ENCODE peak calls at places on chromosome 13, in ten cellular contexts. G, T, K, I, J, C, U, L, V and Q are unnamed samples.

GRCh38 chr13:61508936-61509335 is 93.3 kb upstream of the PCDH20 start:
- DNase-seq in G (no peak), T (no peak), K (no peak), I (no peak), J (no peak), C (no peak), U (no peak), L (no peak), V (no peak), Q (no peak)

GRCh38 chr13:39417643-39418042 is 185.3 kb downstream of the LHFPL6 start:
- DNase-seq in G (no peak), T (no peak), K (no peak), I (no peak), J (peak), C (no peak), U (no peak), L (no peak), V (no peak), Q (no peak)

GRCh38 chr13:79317856-79318255 is 88.2 kb downstream of the RBM26 start:
- DNase-seq in G (no peak), T (no peak), K (no peak), I (no peak), J (no peak), C (no peak), U (no peak), L (no peak), V (no peak), Q (no peak)

GRCh38 chr13:33108620-33109019 is 92.4 kb downstream of the KL start:
- DNase-seq in G (no peak), T (no peak), K (no peak), I (no peak), J (no peak), C (no peak), U (no peak), L (no peak), V (no peak), Q (no peak)

GRCh38 chr13:32125221-32125621 is 93.6 kb downstream of the FRY start:
- DNase-seq in G (no peak), T (no peak), K (no peak), I (no peak), J (no peak), C (no peak), U (no peak), L (peak), V (no peak), Q (no peak)

GRCh38 chr13:77048592-77048991 is 21.6 kb upstream of the FBXL3 start:
- DNase-seq in G (no peak), T (no peak), K (no peak), I (no peak), J (no peak), C (no peak), U (no peak), L (no peak), V (no peak), Q (no peak)

GRCh38 chr13:25112856-25113255 is 16.9 kb downstream of the PABPC3 start:
- DNase-seq in G (no peak), T (no peak), K (no peak), I (no peak), J (no peak), C (no peak), U (no peak), L (no peak), V (no peak), Q (no peak)

GRCh38 chr13:31625115-31625514 is 114.2 kb upstream of the RXFP2 start:
- DNase-seq in G (no peak), T (no peak), K (no peak), I (no peak), J (peak), C (no peak), U (no peak), L (no peak), V (no peak), Q (no peak)

GRCh38 chr13:32115069-32115468 is 83.5 kb downstream of the FRY start:
- DNase-seq in G (no peak), T (no peak), K (no peak), I (no peak), J (peak), C (no peak), U (no peak), L (no peak), V (no peak), Q (no peak)

DNA sequence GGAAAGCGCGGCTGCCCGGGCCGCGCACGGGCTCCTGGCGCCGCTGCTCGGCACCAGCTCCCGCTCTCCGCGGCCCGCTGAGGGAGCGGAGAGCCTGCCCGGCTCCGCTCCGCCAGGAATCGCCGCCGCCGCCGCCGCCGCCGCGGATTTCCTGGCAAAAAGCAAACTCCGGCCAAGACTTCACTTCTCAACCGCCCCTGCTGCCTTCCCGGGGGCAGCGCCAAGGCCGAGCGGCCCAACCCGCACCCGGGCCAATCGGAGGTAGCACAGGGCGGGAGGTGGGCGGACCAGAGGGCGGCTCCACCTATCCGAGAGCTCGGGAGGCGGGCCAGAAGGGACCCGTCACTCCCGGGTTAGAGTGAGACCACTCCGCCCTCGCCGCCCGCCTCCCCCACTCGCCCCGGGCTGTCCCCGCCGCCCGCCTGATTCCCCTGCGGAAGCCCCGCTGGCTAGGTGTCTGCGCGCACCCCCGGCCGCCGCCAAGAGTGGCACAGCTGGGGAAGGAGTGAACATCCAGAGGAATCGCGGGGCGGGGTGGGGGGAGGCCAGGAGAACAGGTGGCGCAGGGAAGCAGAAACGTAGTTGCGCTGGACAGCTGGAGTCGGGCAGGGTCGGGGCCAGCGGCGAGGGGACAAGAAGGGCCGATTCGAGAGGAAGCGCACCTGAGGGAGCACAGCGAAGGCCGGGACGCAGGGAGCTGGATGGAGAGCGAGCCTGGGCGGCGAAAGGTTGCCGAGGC is at the start of gene LNX2:
- DNase-seq in G (peak), T (peak), K (peak), I (peak), J (peak), C (peak), U (peak), L (peak), V (peak), Q (peak)
- TF ChIP-seq POLR2A in G (peak), T (peak), K (peak), I (no peak), J (peak), C (peak), U (peak), L (peak), V (peak), Q (peak)

DNA sequence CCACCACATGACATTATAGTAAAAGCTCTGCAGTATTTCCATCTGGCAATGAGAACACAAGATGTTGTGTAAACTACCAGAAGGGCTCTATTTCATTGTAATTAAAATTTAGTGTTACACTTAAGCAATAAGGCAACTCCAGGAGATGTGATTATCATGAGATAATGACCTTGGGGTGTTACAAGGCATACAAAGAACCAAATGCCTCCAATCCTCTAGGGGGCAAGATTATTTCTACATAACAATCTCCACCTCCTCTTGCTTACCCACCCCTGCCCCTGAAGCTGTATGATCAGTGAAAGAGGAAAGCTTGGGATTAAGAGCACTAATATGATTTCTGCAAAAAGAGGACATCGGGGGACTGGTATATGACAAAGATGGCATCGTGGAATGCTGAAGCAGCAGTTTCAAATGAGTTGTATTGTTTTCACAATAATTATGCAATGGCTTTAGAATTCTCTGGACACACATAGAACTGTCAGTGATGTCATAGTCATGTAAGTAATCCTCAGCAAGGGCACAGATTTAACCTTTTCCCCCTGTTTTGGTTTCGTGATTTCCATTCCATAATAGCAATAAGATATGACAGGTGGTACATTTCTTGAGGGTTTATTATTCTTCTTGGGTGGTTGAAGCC is 295.3 kb downstream of the MZT1 start:
- DNase-seq in G (no peak), T (no peak), K (no peak), I (no peak), J (no peak), C (no peak), U (no peak), L (no peak), V (no peak), Q (no peak)
- H3K27ac ChIP-seq in G (no peak), T (no peak), K (no peak), I (no peak), J (no peak), C (no peak), U (no peak), L (no peak), V (no peak), Q (no peak)

DNA sequence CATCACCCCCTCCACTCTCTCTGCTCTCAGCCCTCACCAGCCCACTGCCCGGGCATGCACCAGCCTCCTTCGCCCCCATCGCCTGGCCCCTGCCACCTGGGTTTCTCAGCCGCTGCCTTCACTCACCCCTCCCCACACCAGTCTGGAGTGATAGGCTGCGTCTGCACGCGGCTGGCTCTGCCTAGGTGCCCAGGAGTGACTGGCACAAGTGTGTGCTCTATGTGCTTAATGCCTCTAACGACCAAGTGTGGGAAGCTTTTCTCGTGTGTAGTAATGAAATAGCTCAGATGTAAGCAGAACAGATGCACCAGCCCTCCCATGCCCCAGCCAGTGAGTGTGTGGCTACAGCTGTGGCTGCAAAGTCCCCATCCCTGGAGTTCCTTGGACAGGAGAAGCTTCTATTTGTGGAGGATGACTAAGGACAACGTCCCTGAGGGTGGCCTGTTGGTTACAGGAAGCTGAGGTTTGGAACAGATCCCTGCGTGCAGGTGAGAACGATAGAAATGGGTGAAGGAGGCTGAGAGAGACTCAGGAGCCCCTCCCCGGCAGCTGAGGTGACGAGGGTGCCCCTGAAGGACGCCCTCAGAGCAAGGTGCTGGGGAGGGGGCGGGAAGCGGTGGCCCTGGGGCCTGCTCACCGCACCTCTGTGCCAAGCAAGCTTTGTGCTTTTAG is 35.6 kb downstream of the ATP11A start:
- DNase-seq in G (no peak), T (no peak), K (no peak), I (no peak), J (no peak), C (no peak), U (no peak), L (no peak), V (no peak), Q (no peak)
- TF ChIP-seq POLR2A in G (no peak), T (no peak), K (no peak), I (no peak), J (no peak), C (no peak), U (no peak), L (no peak), V (no peak), Q (no peak)

GRCh38 chr13:113403255-113404104 is 39.5 kb upstream of the GRTP1 start:
- DNase-seq in G (no peak), T (no peak), K (peak), I (no peak), J (no peak), C (no peak), U (no peak), L (no peak), V (no peak), Q (no peak)
- H3K27ac ChIP-seq in G (no peak), T (no peak), K (no peak), I (no peak), J (no peak), C (no peak), U (no peak), L (no peak), V (no peak), Q (no peak)

DNA sequence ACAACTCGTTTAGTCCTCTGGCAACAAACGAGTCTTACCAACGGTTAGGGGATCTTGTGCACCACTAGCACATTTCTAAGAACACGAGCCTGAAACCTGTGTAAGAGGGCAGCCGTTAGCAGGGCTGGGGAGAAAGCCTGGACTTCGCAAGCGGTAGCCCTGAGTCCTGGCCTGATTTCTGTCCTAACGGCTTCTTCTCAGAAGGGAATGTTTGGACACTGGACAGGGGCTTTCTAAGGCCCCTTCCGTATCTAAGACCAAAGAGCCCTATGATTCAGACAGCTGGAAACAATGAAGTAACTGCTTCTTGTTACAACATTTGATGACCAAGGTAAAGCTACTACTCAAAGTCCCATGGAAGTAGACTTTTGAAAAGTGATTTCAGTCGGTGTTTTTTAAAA is 2.2 kb downstream of the ANKRD10 start:
- DNase-seq in G (no peak), T (no peak), K (no peak), I (no peak), J (peak), C (no peak), U (no peak), L (peak), V (no peak), Q (no peak)
- TF ChIP-seq POLR2A in G (no peak), T (no peak), K (no peak), I (no peak), J (no peak), C (no peak), U (no peak), L (no peak), V (no peak), Q (no peak)

DNA sequence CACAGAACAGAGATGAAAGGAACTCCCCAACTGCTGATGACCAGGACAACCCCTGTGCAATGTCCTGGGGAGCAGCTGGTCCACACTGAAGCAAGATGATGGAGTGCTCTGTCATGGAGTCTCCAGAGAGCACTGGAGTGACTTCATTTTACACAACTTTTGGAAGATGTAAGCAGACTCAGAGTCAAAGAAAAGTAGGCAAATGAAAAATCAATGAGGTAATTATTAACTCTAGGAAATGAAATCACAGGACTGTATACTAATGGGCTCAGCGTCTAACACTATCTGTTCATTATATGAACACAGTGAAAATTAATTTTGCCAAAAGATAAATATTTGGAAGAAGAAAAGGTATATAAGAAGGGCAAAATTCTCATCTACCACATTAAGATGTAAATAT is 30.7 kb downstream of the MTRF1 start:
- DNase-seq in G (no peak), T (no peak), K (no peak), I (no peak), J (no peak), C (no peak), U (no peak), L (no peak), V (no peak), Q (no peak)
- H3K27ac ChIP-seq in G (no peak), T (peak), K (no peak), I (no peak), J (no peak), C (no peak), U (no peak), L (no peak), V (no peak), Q (no peak)

DNA sequence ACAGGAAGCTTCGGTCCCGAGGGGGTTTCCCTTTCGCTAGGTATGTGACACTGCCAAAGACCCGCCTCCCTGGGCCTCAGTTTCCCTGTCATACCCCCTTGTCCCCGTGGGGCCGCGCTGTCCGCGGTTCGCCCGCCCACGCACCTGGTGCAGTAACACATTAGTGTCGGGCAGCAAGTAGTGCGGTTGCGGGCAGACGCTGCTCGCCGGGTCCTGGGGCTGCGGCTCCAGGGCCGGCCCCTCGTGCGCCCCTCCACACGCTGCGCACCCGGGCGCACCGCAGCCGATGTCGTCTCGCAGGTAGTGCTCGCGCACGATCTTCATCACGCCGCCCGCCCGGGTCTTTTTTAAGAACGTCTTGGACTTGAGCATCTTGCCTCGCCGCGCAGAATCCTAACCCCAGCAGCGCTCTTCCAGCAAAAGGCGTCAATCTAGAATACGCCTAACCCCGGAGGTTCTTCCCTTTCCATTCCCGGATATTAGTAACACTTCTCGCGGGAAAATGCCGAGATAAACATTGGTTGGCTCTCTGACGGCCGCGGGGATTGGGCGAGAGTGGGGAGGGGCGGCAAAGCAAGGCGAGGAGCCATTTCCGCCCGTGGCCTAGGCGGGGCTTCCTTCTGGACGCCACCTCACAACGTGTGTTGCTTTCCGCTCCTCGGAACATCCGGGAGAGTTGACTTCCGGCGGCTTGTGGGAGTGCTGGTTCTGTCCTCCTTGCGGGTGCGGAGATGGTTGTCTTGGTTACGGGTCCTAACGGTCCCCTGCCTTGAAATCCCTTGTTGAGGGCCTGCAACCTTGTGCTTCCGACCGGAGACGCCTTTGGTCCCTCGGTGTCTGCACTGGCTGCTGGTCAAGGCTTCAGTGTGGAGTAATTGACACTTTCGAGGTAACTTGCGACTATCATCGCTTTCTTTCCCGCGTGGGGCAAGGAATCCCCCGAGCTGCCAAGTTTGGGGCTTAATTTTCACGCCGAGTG is at the start of the genes DIS3 and PIBF1:
- DNase-seq in G (peak), T (peak), K (peak), I (peak), J (peak), C (peak), U (peak), L (peak), V (peak), Q (peak)
- TF ChIP-seq POLR2A in G (peak), T (peak), K (peak), I (peak), J (peak), C (peak), U (peak), L (peak), V (peak), Q (peak)

GRCh38 chr13:113846639-113847318 is 17.1 kb downstream of the GAS6 start:
- DNase-seq in G (peak), T (peak), K (no peak), I (no peak), J (no peak), C (peak), U (no peak), L (no peak), V (no peak), Q (no peak)

GRCh38 chr13:113848431-113849260 is 15.2 kb downstream of the GAS6 start:
- DNase-seq in G (no peak), T (peak), K (no peak), I (peak), J (no peak), C (peak), U (no peak), L (no peak), V (peak), Q (no peak)

GRCh38 chr13:113849546-113849945 is 14.3 kb downstream of the GAS6 start:
- DNase-seq in G (no peak), T (no peak), K (no peak), I (no peak), J (no peak), C (no peak), U (no peak), L (no peak), V (no peak), Q (no peak)

GRCh38 chr13:113845723-113846638 is 17.9 kb downstream of the GAS6 start:
- DNase-seq in G (peak), T (no peak), K (no peak), I (no peak), J (no peak), C (no peak), U (no peak), L (peak), V (peak), Q (no peak)

DNA sequence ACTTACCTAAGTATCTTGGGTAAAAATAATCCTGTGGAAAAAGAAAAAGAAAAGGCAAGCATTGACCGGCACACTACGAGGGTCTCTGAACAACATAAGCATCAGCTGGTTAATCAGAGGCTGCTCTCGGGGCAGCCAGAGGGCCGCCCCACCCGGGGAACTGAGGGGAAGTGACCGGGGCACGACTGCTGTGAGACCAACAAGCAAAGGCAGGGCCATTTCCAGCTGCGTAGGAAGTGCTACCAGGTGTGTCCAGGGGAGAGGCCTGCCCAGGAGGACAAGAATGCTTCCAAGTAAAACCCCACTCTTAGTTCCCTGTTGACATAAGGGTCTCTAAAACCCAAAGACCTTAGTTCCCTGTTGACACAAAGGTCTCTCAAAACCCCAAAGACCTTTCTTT is 15.9 kb downstream of the GAS6 start:
- DNase-seq in G (peak), T (peak), K (no peak), I (no peak), J (no peak), C (peak), U (no peak), L (no peak), V (no peak), Q (no peak)
- H3K27ac ChIP-seq in G (no peak), T (no peak), K (no peak), I (no peak), J (no peak), C (no peak), U (no peak), L (no peak), V (peak), Q (peak)